ENCODE peak calls at places on chromosome 1, in eight cellular contexts. L is lower lobe of right lung, R is heart left ventricle, P is RWPE2, B is fibroblast of lung, E is right cardiac atrium, F is WERI-Rb-1, T is psoas muscle. Z is an unnamed sample.

GRCh38 chr1:150164224-150164623 is 14.5 kb downstream of the PLEKHO1 start:
- DNase-seq in F (no peak), L (peak), R (no peak), T (peak), B (no peak), P (no peak), E (peak), Z (no peak)

GRCh38 chr1:15417365-15417934 is 7.8 kb downstream of the EFHD2 start:
- DNase-seq in R (no peak), F (peak), L (peak), B (peak), T (no peak), P (no peak), E (no peak), Z (no peak)

GRCh38 chr1:200036616-200037270 is 9.2 kb downstream of the NR5A2 start:
- DNase-seq in T (no peak), P (no peak), E (no peak), F (no peak), L (no peak), R (no peak), B (no peak), Z (no peak)

GRCh38 chr1:170623171-170623570 is 40.8 kb upstream of the PRRX1 start:
- DNase-seq in B (peak), L (no peak), P (no peak), E (no peak), F (no peak), T (no peak), R (no peak), Z (peak)

GRCh38 chr1:110464340-110464739 is 13.4 kb downstream of the PROK1 start:
- DNase-seq in F (no peak), R (no peak), T (no peak), L (no peak), B (peak), P (no peak), E (no peak), Z (no peak)

GRCh38 chr1:3534803-3535637 is 76.3 kb downstream of the MEGF6 start:
- DNase-seq in P (no peak), F (no peak), R (no peak), B (no peak), L (no peak), T (peak), E (no peak), Z (no peak)

GRCh38 chr1:91582431-91582921 is 81.8 kb downstream of the CDC7 start:
- DNase-seq in L (no peak), P (no peak), B (peak), T (no peak), F (no peak), E (no peak), R (no peak), Z (no peak)

GRCh38 chr1:160778976-160779375 is 17.0 kb upstream of the LY9 start:
- DNase-seq in L (no peak), F (no peak), P (no peak), T (no peak), B (no peak), E (no peak), R (no peak), Z (no peak)

GRCh38 chr1:5279127-5279526 is 624.7 kb downstream of the AJAP1 start:
- DNase-seq in F (no peak), R (no peak), E (no peak), L (no peak), P (no peak), B (no peak), T (no peak), Z (no peak)

GRCh38 chr1:159261311-159261710 is 40.8 kb upstream of the FCER1A start:
- DNase-seq in B (no peak), L (no peak), P (no peak), T (no peak), R (no peak), F (no peak), E (no peak), Z (no peak)

GRCh38 chr1:147171399-147172167 is 687 bp downstream of the PRKAB2 start:
- DNase-seq in L (no peak), B (peak), T (no peak), R (no peak), P (no peak), E (no peak), F (no peak), Z (peak)

GRCh38 chr1:87787551-87787950 is 458.9 kb downstream of the LMO4 start:
- DNase-seq in F (no peak), P (no peak), B (no peak), R (no peak), L (no peak), T (no peak), E (no peak), Z (no peak)

GRCh38 chr1:31617917-31618746 is 643 bp downstream of the HCRTR1 start:
- DNase-seq in E (peak), B (peak), L (peak), F (peak), T (peak), P (no peak), R (peak), Z (no peak)

GRCh38 chr1:52645261-52645660 is 12.3 kb downstream of the SHISAL2A start:
- DNase-seq in F (no peak), L (no peak), T (no peak), R (no peak), B (no peak), E (no peak), P (no peak), Z (peak)

GRCh38 chr1:208475951-208476824 is 232.0 kb upstream of the PLXNA2 start:
- DNase-seq in F (no peak), B (peak), P (no peak), L (no peak), T (no peak), E (no peak), R (peak), Z (no peak)

GRCh38 chr1:203536981-203537455 is 43.1 kb downstream of the OPTC start:
- DNase-seq in T (peak), F (no peak), L (peak), B (peak), P (no peak), E (no peak), R (no peak), Z (peak)

GRCh38 chr1:46517010-46517600 is 27.5 kb downstream of the DMBX1 start:
- DNase-seq in B (no peak), F (peak), R (no peak), L (peak), T (no peak), E (no peak), P (no peak), Z (no peak)

GRCh38 chr1:170332801-170333200 is 187.0 kb downstream of the NTMT2 start:
- DNase-seq in L (no peak), R (no peak), E (no peak), B (no peak), T (no peak), P (no peak), F (no peak), Z (no peak)

GRCh38 chr1:65297686-65298085 is 11.7 kb upstream of the DNAJC6 start:
- DNase-seq in R (no peak), L (no peak), F (no peak), T (no peak), B (no peak), E (no peak), P (no peak), Z (no peak)

GRCh38 chr1:172429324-172430127 is 9.0 kb downstream of the C1orf105 start:
- DNase-seq in L (no peak), T (no peak), F (no peak), P (no peak), E (no peak), B (peak), R (peak), Z (peak)

GRCh38 chr1:189350983-189351616 is 1126.6 kb downstream of the BRINP3 start:
- DNase-seq in E (no peak), R (no peak), T (no peak), F (no peak), L (no peak), P (no peak), B (peak), Z (no peak)

GRCh38 chr1:223741861-223742260 is 29.5 kb downstream of the CAPN2 start:
- DNase-seq in R (no peak), L (no peak), T (no peak), B (no peak), F (no peak), P (no peak), E (no peak), Z (peak)

GRCh38 chr1:165144757-165145397 is 211.6 kb downstream of the LMX1A start:
- DNase-seq in P (no peak), L (no peak), E (no peak), F (peak), B (peak), R (peak), T (peak), Z (peak)

GRCh38 chr1:25556791-25557476 is 13.5 kb downstream of the LDLRAP1 start:
- DNase-seq in T (no peak), B (peak), E (peak), F (no peak), R (no peak), P (peak), L (no peak), Z (no peak)

GRCh38 chr1:224357626-224358124 is 996 bp downstream of the CNIH4 start:
- DNase-seq in L (no peak), F (no peak), R (no peak), E (no peak), T (no peak), B (peak), P (no peak), Z (peak)

GRCh38 chr1:206814716-206815341 is 42.5 kb upstream of the IL10 start:
- DNase-seq in R (peak), T (no peak), F (no peak), L (no peak), E (peak), B (peak), P (no peak), Z (no peak)

GRCh38 chr1:27605796-27606707 is 2.1 kb upstream of the AHDC1 start:
- DNase-seq in T (no peak), F (peak), B (peak), E (no peak), R (peak), L (no peak), P (no peak), Z (no peak)

GRCh38 chr1:212532469-212533235 is 75.9 kb upstream of the ATF3 start:
- DNase-seq in R (no peak), T (no peak), P (no peak), L (no peak), B (no peak), F (no peak), E (no peak), Z (peak)

GRCh38 chr1:158149577-158150269 is 31.0 kb upstream of the CD1D start:
- DNase-seq in R (peak), L (peak), B (peak), F (peak), P (peak), T (peak), E (peak), Z (peak)
- H3K27ac ChIP-seq in R (peak), L (peak), B (peak), F (no peak), P (peak), T (peak), E (peak), Z (no peak)

GRCh38 chr1:94936861-94937620 is 10.1 kb upstream of the CNN3 start:
- DNase-seq in P (no peak), E (no peak), B (no peak), R (no peak), T (no peak), L (no peak), F (no peak), Z (no peak)

GRCh38 chr1:94937820-94938219 is 10.9 kb upstream of the CNN3 start:
- DNase-seq in T (no peak), L (no peak), R (no peak), E (no peak), B (no peak), P (no peak), F (no peak), Z (no peak)

GRCh38 chr1:94935059-94935458 is 8.1 kb upstream of the CNN3 start:
- DNase-seq in R (no peak), E (no peak), P (no peak), T (no peak), B (no peak), L (no peak), F (no peak), Z (no peak)

GRCh38 chr1:94934551-94934950 is 7.6 kb upstream of the CNN3 start:
- DNase-seq in E (no peak), L (no peak), R (no peak), F (no peak), B (no peak), P (no peak), T (no peak), Z (no peak)

GRCh38 chr1:94935476-94935875 is 8.6 kb upstream of the CNN3 start:
- DNase-seq in R (no peak), B (no peak), F (no peak), P (no peak), T (no peak), E (no peak), L (no peak), Z (no peak)
- H3K27ac ChIP-seq in R (no peak), B (no peak), F (no peak), P (no peak), T (no peak), E (no peak), L (no peak), Z (no peak)

DNA sequence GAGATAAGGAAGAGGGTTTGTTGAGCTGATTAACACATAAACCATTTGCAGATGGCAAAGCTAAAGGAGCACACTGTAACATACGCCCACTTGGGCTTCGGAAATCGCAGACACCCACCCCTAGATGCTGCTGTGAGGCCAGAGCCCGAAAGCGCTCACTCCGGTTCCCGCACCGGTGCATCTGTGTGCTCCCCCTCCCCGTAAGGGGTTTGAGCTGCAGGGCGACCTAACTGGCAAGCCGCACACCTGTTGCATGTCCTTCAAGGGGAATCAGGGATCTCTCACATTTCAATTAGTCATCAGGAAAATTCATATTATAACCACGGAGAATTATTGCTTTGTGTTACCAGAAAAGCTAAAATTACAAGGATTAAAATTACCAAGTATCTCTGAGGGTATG is 1.4 kb upstream of the CFH start:
- DNase-seq in E (no peak), T (peak), B (no peak), R (no peak), F (no peak), L (no peak), P (no peak), Z (no peak)
- H3K27ac ChIP-seq in E (no peak), T (no peak), B (no peak), R (no peak), F (no peak), L (no peak), P (no peak), Z (no peak)

GRCh38 chr1:2395245-2395644 is 3.6 kb downstream of the RER1 start:
- DNase-seq in T (no peak), P (no peak), B (no peak), R (no peak), F (no peak), L (no peak), E (no peak), Z (no peak)
- H3K27ac ChIP-seq in T (no peak), P (no peak), B (no peak), R (no peak), F (no peak), L (no peak), E (no peak), Z (no peak)

GRCh38 chr1:243390315-243390875 is 134.6 kb downstream of the SDCCAG8 start:
- DNase-seq in F (no peak), P (no peak), R (no peak), T (no peak), B (no peak), E (no peak), L (no peak), Z (no peak)
- H3K27ac ChIP-seq in F (no peak), P (no peak), R (no peak), T (no peak), B (no peak), E (no peak), L (no peak), Z (no peak)

GRCh38 chr1:232472485-232473041 is 157.4 kb downstream of the SIPA1L2 start:
- DNase-seq in P (no peak), F (no peak), T (no peak), E (no peak), B (peak), R (no peak), L (no peak), Z (no peak)
- H3K27ac ChIP-seq in P (no peak), F (no peak), T (no peak), E (no peak), B (no peak), R (no peak), L (no peak), Z (no peak)

DNA sequence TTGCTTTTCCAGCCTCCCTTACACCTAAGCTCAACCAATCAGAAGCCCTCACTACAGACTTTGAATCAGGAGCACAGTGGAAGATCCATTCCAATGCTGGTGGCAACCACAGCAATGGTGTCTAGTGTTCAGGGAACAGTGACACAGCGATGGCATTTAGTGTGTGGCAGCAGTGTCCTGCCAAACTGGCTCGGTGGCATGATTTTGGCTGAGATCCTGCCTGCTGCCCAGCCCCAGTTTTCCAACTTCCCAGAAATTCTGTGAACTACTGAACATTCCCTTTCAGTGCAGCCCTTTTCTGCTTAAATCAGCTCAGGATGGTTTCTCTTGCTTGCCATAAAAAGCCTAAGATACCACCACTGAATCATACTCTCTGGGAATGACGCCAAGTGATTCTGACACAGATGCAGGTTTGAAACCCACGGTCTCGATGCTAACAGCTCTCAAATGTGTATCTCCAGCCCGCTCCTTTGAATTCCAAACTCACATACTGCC is 8.8 kb downstream of the ASAP3 start:
- DNase-seq in P (no peak), L (no peak), T (no peak), F (no peak), R (no peak), B (peak), E (no peak), Z (peak)
- H3K27ac ChIP-seq in P (peak), L (no peak), T (peak), F (no peak), R (peak), B (no peak), E (no peak), Z (no peak)

GRCh38 chr1:19477284-19478240 is 7.8 kb downstream of the CAPZB start:
- DNase-seq in R (no peak), E (no peak), T (no peak), P (no peak), B (no peak), F (no peak), L (peak), Z (no peak)
- H3K27ac ChIP-seq in R (peak), E (peak), T (peak), P (no peak), B (peak), F (no peak), L (peak), Z (no peak)

GRCh38 chr1:60598055-60598910 is 484.1 kb upstream of the NFIA start:
- DNase-seq in F (no peak), L (no peak), E (no peak), R (no peak), B (no peak), P (no peak), T (no peak), Z (no peak)

GRCh38 chr1:60596791-60597748 is 485.3 kb upstream of the NFIA start:
- DNase-seq in L (no peak), B (no peak), E (no peak), P (no peak), R (no peak), T (no peak), F (no peak), Z (no peak)

DNA sequence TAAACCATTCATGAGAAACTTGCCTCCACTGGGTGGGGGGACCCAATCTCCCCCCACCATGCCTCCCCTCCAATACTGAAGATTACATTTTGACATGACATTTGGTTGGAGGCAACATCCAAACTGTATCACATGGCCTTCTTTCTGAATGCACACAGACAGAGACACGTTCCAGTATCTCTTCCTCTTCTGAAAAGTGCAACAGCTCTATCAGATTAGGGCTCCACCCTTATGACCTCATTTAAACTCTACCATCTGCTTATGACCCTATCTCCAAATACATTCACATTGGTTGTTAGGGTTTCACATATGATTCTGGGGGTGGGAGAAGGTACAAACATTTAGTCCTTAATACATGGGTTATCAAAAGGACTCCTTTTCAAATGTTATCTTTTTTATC is 481.8 kb upstream of the NFIA start:
- DNase-seq in E (no peak), B (no peak), T (no peak), R (no peak), P (no peak), L (no peak), F (no peak), Z (no peak)
- H3K27ac ChIP-seq in E (no peak), B (no peak), T (no peak), R (no peak), P (no peak), L (no peak), F (no peak), Z (no peak)

DNA sequence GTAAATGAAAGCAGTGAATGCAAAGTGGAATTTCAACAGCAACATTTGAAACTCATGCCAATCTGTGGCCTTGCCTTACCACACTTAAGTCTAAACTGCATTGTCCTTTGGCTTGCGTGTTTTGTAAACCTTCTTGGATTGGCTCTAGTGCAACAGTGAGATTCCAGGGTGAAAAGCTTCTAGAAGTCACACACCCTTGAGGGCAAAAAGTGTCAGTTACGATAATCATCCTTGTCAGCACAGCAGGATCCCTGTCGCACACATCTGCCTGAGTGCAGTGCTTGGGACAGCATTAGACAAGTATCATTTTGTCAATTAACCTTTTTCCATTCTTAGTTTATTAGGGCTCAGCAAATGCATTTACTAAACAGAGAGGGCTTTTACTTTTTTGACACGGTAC is 243.4 kb upstream of the PTBP2 start:
- DNase-seq in F (no peak), E (no peak), R (no peak), L (no peak), B (no peak), T (no peak), P (no peak), Z (no peak)
- H3K27ac ChIP-seq in F (no peak), E (no peak), R (no peak), L (no peak), B (no peak), T (no peak), P (no peak), Z (no peak)

Z was measured in trophoblast cell.